ENCODE peak calls at places on chromosomes 3 and 15, in five cellular contexts. Q, I, Z, F and D are unnamed samples.

GRCh38 chr3:69178838-69179739 is 56.7 kb upstream of the LMOD3 start:
- DNase-seq in I (peak; percentile 3), F (no peak), Z (no peak), Q (peak; percentile 70), D (no peak)

GRCh38 chr3:126939347-126939735 is 43.6 kb upstream of the PLXNA1 start:
- DNase-seq in F (no peak), Z (no peak), I (no peak), Q (no peak), D (no peak)

GRCh38 chr3:56025316-56025715 is 443.0 kb downstream of the ERC2 start:
- DNase-seq in I (no peak), F (no peak), Q (no peak), Z (no peak), D (no peak)

GRCh38 chr15:98616397-98616796 is 31.9 kb upstream of the IGF1R start:
- DNase-seq in Q (no peak), F (no peak), I (no peak), Z (no peak), D (no peak)

GRCh38 chr3:131711114-131711786 is 208.5 kb upstream of the MRPL3 start:
- DNase-seq in F (no peak), I (no peak), Q (no peak), Z (no peak), D (no peak)

GRCh38 chr3:115853083-115853482 is 229.8 kb downstream of the GAP43 start:
- DNase-seq in Q (no peak), F (no peak), I (no peak), Z (no peak), D (no peak)

GRCh38 chr15:82810061-82810862 is 834 bp downstream of the WHAMM start:
- DNase-seq in Q (peak; percentile 72), I (no peak), Z (peak; percentile 29), F (peak; percentile 82), D (no peak)

GRCh38 chr3:32495085-32495484 is 7.6 kb downstream of the CMTM6 start:
- DNase-seq in Q (no peak), F (no peak), Z (no peak), I (no peak), D (no peak)

GRCh38 chr15:64051645-64052259 is 5.5 kb upstream of the DAPK2 start:
- DNase-seq in Z (no peak), I (no peak), F (no peak), Q (no peak), D (no peak)

GRCh38 chr15:42159381-42160015 is 3.1 kb upstream of the PLA2G4F start:
- DNase-seq in Z (no peak), Q (no peak), F (no peak), I (no peak), D (peak; percentile 83)

GRCh38 chr3:185820973-185821758 is 3.7 kb downstream of the IGF2BP2 start:
- DNase-seq in I (peak; percentile 72), Z (peak; percentile 89), Q (no peak), F (no peak), D (no peak)

GRCh38 chr15:56369234-56369633 is 4.0 kb downstream of the TEX9 start:
- DNase-seq in Q (no peak), I (no peak), F (no peak), Z (no peak), D (no peak)

GRCh38 chr3:62149962-62150361 is 223.4 kb downstream of the FEZF2 start:
- DNase-seq in Q (no peak), I (peak; percentile 33), F (no peak), Z (peak; percentile 64), D (peak; percentile 50)

GRCh38 chr3:197367081-197367780 is 68.8 kb upstream of the DLG1 start:
- DNase-seq in I (peak; percentile 47), F (no peak), Z (peak; percentile 39), Q (no peak), D (no peak)

GRCh38 chr3:127093312-127093711 is 99.6 kb upstream of the PRR23E start:
- DNase-seq in Q (peak; percentile 28), Z (no peak), I (no peak), F (peak; percentile 67), D (no peak)

GRCh38 chr3:108099679-108100428 is 9.0 kb upstream of the CD47 start:
- DNase-seq in Z (no peak), I (no peak), Q (no peak), F (peak; percentile 67), D (no peak)

GRCh38 chr3:61876797-61877196 is 315.4 kb downstream of the PTPRG start:
- DNase-seq in Z (no peak), I (no peak), Q (no peak), F (no peak), D (no peak)

GRCh38 chr3:62559831-62560445 is 186.6 kb upstream of the FEZF2 start:
- DNase-seq in I (peak; percentile 8), F (no peak), Q (no peak), Z (peak; percentile 50), D (no peak)

GRCh38 chr3:189813652-189814245 is 182.6 kb downstream of the TP63 start:
- DNase-seq in F (no peak), Z (no peak), Q (no peak), I (no peak), D (peak; percentile 90)

GRCh38 chr3:105427332-105427731 is 60.6 kb downstream of the ALCAM start:
- DNase-seq in I (no peak), Z (no peak), Q (no peak), F (no peak), D (no peak)

GRCh38 chr3:183485093-183485492 is 56.7 kb upstream of the MCF2L2 start:
- DNase-seq in Q (no peak), Z (no peak), I (no peak), F (no peak), D (no peak)

GRCh38 chr3:41900265-41900664 is 61.6 kb downstream of the ULK4 start:
- DNase-seq in Q (no peak), Z (peak; percentile 3), I (peak; percentile 24), F (no peak), D (no peak)

GRCh38 chr15:64527263-64527984 is 67.0 kb downstream of the ZNF609 start:
- DNase-seq in Z (peak; percentile 68), Q (no peak), F (no peak), I (peak; percentile 67), D (no peak)

GRCh38 chr3:147712357-147712756 is 303.2 kb downstream of the ZIC1 start:
- DNase-seq in I (no peak), Q (no peak), Z (no peak), F (no peak), D (no peak)

GRCh38 chr3:122688996-122689395 is 8.4 kb downstream of the PARP14 start:
- DNase-seq in F (no peak), Z (peak; percentile 9), Q (no peak), I (no peak), D (no peak)

GRCh38 chr3:81378552-81379288 is 382.7 kb downstream of the GBE1 start:
- DNase-seq in Q (no peak), I (no peak), Z (no peak), F (no peak), D (no peak)

GRCh38 chr3:86029590-86029989 is 961.4 kb downstream of the VGLL3 start:
- DNase-seq in Z (no peak), F (no peak), I (no peak), Q (no peak), D (no peak)

GRCh38 chr3:103052236-103052830 is 617.5 kb downstream of the ZPLD1 start:
- DNase-seq in Z (no peak), F (no peak), I (no peak), Q (peak; percentile 51), D (peak; percentile 47)

GRCh38 chr3:9828801-9829755 is 14.7 kb downstream of the RPUSD3 start:
- DNase-seq in Q (peak; percentile 32), I (no peak), F (no peak), Z (no peak), D (no peak)

GRCh38 chr3:9825461-9826040 is 15.5 kb downstream of the TTLL3 start:
- DNase-seq in Q (peak; percentile 44), Z (no peak), F (no peak), I (no peak), D (no peak)

GRCh38 chr3:9831253-9831652 is 12.6 kb downstream of the RPUSD3 start:
- DNase-seq in Q (no peak), F (no peak), Z (no peak), I (no peak), D (no peak)

DNA sequence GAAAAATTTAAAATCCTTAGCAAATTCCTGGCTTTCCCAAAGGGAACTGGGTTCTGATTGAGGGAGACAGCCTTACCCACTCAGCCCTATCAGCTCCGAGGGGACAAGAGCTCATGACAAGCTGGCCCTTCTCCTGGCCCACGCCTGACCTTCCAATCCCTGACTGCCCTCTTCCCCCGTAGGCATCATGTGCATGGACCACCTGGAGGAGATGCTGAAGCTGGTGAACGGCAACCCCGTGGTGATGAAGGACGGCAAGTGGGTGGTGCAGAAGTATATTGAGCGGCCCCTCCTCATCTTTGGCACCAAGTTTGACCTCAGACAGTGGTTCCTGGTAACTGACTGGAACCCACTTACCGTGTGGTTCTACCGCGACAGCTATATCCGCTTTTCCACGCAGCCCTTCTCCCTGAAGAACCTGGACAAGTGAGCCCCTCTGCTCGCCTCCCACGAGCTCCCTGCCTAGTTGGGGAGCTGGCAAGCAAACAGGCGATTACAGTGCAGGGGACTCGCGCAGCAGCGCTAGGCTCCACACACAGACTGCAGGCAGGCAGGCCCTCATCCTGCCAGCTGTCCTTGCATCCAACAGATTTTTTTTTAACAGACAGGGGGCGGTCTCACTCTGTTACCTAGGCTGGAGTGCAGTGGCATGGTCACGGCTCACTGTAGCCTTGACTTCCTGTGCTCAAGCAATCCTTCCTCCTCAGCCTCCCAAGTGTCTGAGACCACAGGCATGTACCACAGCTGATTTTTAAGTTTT is 16.8 kb downstream of the RPUSD3 start:
- DNase-seq in Q (peak; percentile 43), F (no peak), Z (peak; percentile 12), I (no peak), D (no peak)
- TF ChIP-seq CTCF in Q (no peak), F (no peak), Z (peak; percentile 67), I (peak; percentile 53), D (no peak)

GRCh38 chr15:61095804-61096506 is 133.1 kb downstream of the RORA start:
- DNase-seq in F (no peak), I (no peak), Z (no peak), Q (no peak), D (no peak)

GRCh38 chr15:61100512-61100911 is 128.6 kb downstream of the RORA start:
- DNase-seq in Q (no peak), F (no peak), Z (no peak), I (no peak), D (no peak)

GRCh38 chr15:61099030-61099800 is 129.9 kb downstream of the RORA start:
- DNase-seq in Z (peak; percentile 46), Q (no peak), I (peak; percentile 6), F (no peak), D (no peak)

GRCh38 chr15:61097852-61098251 is 131.2 kb downstream of the RORA start:
- DNase-seq in I (no peak), Q (no peak), Z (no peak), F (no peak), D (no peak)

DNA sequence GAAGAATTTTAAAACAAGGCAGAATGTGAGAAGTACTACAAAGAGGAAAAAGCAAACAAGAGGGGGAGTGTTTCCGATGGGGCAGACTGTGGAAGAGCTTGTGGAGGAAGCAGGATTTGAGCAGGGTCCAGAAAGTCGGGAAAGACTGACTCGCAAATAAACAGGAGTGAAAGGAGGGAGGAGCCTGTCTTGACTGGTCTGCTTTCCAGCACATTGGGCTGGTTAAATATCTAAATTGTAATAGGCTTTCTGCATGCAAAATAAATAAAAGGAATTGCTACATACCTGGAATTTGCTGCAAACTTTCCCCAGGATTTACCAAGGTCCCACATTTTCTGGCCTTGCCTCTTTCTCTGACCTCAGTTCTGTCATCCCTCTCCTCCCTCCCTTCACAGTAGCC is 132.0 kb downstream of the RORA start:
- DNase-seq in F (no peak), Q (no peak), I (no peak), Z (no peak), D (no peak)
- TF ChIP-seq CTCF in F (no peak), Q (no peak), I (no peak), Z (no peak), D (no peak)

GRCh38 chr3:120555661-120556509 is 40.3 kb upstream of the NDUFB4 start:
- DNase-seq in I (no peak), F (peak; percentile 79), Q (peak; percentile 86), Z (no peak), D (no peak)
- TF ChIP-seq CTCF in I (no peak), F (no peak), Q (no peak), Z (no peak), D (no peak)

GRCh38 chr3:30408105-30408557 is 198.3 kb upstream of the TGFBR2 start:
- DNase-seq in I (peak; percentile 57), Z (no peak), Q (no peak), F (no peak), D (no peak)
- TF ChIP-seq CTCF in I (peak; percentile 24), Z (peak; percentile 54), Q (no peak), F (no peak), D (no peak)